ENCODE peak calls at places on chromosome 13, in nine cellular contexts. One of them, this sample, is unnamed.
A peak's percentile ranks its signal among the peaks of the same experiment; 100 is the strongest.

GRCh38 chr13:74450525-74450845 is 316.3 kb upstream of the KLF12 start:
- DNase-seq in HCEC 1CT: no peak
- DNase-seq in epithelial cell of esophagus: peak; percentile 92
- DNase-seq in hepatic stellate cell: no peak
- DNase-seq in AG08395: no peak
- DNase-seq in effector CD4-positive, alpha-beta T cell: no peak
- DNase-seq in fibroblast of lung: no peak
- DNase-seq in left ventricle myocardium inferior: no peak
- DNase-seq in activated CD4-positive, alpha-beta T cell treated with anti-CD3 and anti-CD28 coated beads, Interleukin-2, amount 50 U/mL, for 1 hour: no peak
- DNase-seq in this sample: no peak

GRCh38 chr13:67366533-67366932 is 136.4 kb upstream of the PCDH9 start:
- DNase-seq in left ventricle myocardium inferior: no peak
- DNase-seq in HCEC 1CT: peak; percentile 45
- DNase-seq in hepatic stellate cell: no peak
- DNase-seq in epithelial cell of esophagus: peak; percentile 40
- DNase-seq in AG08395: no peak
- DNase-seq in fibroblast of lung: peak; percentile 56
- DNase-seq in activated CD4-positive, alpha-beta T cell treated with anti-CD3 and anti-CD28 coated beads, Interleukin-2, amount 50 U/mL, for 1 hour: no peak
- DNase-seq in effector CD4-positive, alpha-beta T cell: no peak
- DNase-seq in this sample: no peak

GRCh38 chr13:114102521-114103288 is 29.7 kb downstream of the RASA3 start:
- DNase-seq in activated CD4-positive, alpha-beta T cell treated with anti-CD3 and anti-CD28 coated beads, Interleukin-2, amount 50 U/mL, for 1 hour: no peak
- DNase-seq in HCEC 1CT: no peak
- DNase-seq in fibroblast of lung: no peak
- DNase-seq in AG08395: no peak
- DNase-seq in left ventricle myocardium inferior: no peak
- DNase-seq in hepatic stellate cell: no peak
- DNase-seq in effector CD4-positive, alpha-beta T cell: no peak
- DNase-seq in epithelial cell of esophagus: no peak
- DNase-seq in this sample: no peak

GRCh38 chr13:33318037-33318436 is 32.5 kb upstream of the STARD13 start:
- DNase-seq in left ventricle myocardium inferior: no peak
- DNase-seq in fibroblast of lung: no peak
- DNase-seq in effector CD4-positive, alpha-beta T cell: no peak
- DNase-seq in activated CD4-positive, alpha-beta T cell treated with anti-CD3 and anti-CD28 coated beads, Interleukin-2, amount 50 U/mL, for 1 hour: no peak
- DNase-seq in AG08395: no peak
- DNase-seq in epithelial cell of esophagus: no peak
- DNase-seq in HCEC 1CT: peak; percentile 35
- DNase-seq in hepatic stellate cell: no peak
- DNase-seq in this sample: no peak

GRCh38 chr13:95288899-95289500 is 12.3 kb downstream of the ABCC4 start:
- DNase-seq in effector CD4-positive, alpha-beta T cell: no peak
- DNase-seq in left ventricle myocardium inferior: no peak
- DNase-seq in activated CD4-positive, alpha-beta T cell treated with anti-CD3 and anti-CD28 coated beads, Interleukin-2, amount 50 U/mL, for 1 hour: no peak
- DNase-seq in hepatic stellate cell: no peak
- DNase-seq in epithelial cell of esophagus: peak; percentile 50
- DNase-seq in HCEC 1CT: no peak
- DNase-seq in fibroblast of lung: no peak
- DNase-seq in AG08395: no peak
- DNase-seq in this sample: no peak

GRCh38 chr13:83941669-83942335 is 59.5 kb upstream of the SLITRK1 start:
- DNase-seq in left ventricle myocardium inferior: no peak
- DNase-seq in HCEC 1CT: no peak
- DNase-seq in fibroblast of lung: no peak
- DNase-seq in effector CD4-positive, alpha-beta T cell: no peak
- DNase-seq in epithelial cell of esophagus: peak; percentile 95
- DNase-seq in AG08395: no peak
- DNase-seq in hepatic stellate cell: no peak
- DNase-seq in activated CD4-positive, alpha-beta T cell treated with anti-CD3 and anti-CD28 coated beads, Interleukin-2, amount 50 U/mL, for 1 hour: no peak
- DNase-seq in this sample: no peak

GRCh38 chr13:23411220-23411619 is 22.3 kb downstream of the SACS start:
- DNase-seq in left ventricle myocardium inferior: no peak
- DNase-seq in HCEC 1CT: no peak
- DNase-seq in effector CD4-positive, alpha-beta T cell: no peak
- DNase-seq in epithelial cell of esophagus: no peak
- DNase-seq in AG08395: no peak
- DNase-seq in fibroblast of lung: no peak
- DNase-seq in activated CD4-positive, alpha-beta T cell treated with anti-CD3 and anti-CD28 coated beads, Interleukin-2, amount 50 U/mL, for 1 hour: no peak
- DNase-seq in hepatic stellate cell: no peak
- DNase-seq in this sample: no peak

GRCh38 chr13:40302351-40302750 is 364.1 kb downstream of the FOXO1 start:
- DNase-seq in fibroblast of lung: no peak
- DNase-seq in effector CD4-positive, alpha-beta T cell: no peak
- DNase-seq in hepatic stellate cell: no peak
- DNase-seq in epithelial cell of esophagus: no peak
- DNase-seq in activated CD4-positive, alpha-beta T cell treated with anti-CD3 and anti-CD28 coated beads, Interleukin-2, amount 50 U/mL, for 1 hour: no peak
- DNase-seq in HCEC 1CT: no peak
- DNase-seq in left ventricle myocardium inferior: no peak
- DNase-seq in AG08395: no peak
- DNase-seq in this sample: no peak

GRCh38 chr13:112205990-112206389 is 139.0 kb downstream of the SOX1 start:
- DNase-seq in left ventricle myocardium inferior: no peak
- DNase-seq in hepatic stellate cell: no peak
- DNase-seq in activated CD4-positive, alpha-beta T cell treated with anti-CD3 and anti-CD28 coated beads, Interleukin-2, amount 50 U/mL, for 1 hour: no peak
- DNase-seq in HCEC 1CT: no peak
- DNase-seq in epithelial cell of esophagus: no peak
- DNase-seq in fibroblast of lung: no peak
- DNase-seq in effector CD4-positive, alpha-beta T cell: no peak
- DNase-seq in AG08395: no peak
- DNase-seq in this sample: no peak

GRCh38 chr13:24148414-24149305 is 11.9 kb upstream of the SPATA13 start:
- DNase-seq in AG08395: peak; percentile 98
- DNase-seq in HCEC 1CT: peak; percentile 97
- DNase-seq in activated CD4-positive, alpha-beta T cell treated with anti-CD3 and anti-CD28 coated beads, Interleukin-2, amount 50 U/mL, for 1 hour: no peak
- DNase-seq in left ventricle myocardium inferior: no peak
- DNase-seq in effector CD4-positive, alpha-beta T cell: no peak
- DNase-seq in epithelial cell of esophagus: peak; percentile 97
- DNase-seq in fibroblast of lung: peak; percentile 97
- DNase-seq in hepatic stellate cell: peak; percentile 96
- DNase-seq in this sample: peak; percentile 95

GRCh38 chr13:97142452-97142851 is 79.7 kb upstream of the MBNL2 start:
- DNase-seq in HCEC 1CT: no peak
- DNase-seq in activated CD4-positive, alpha-beta T cell treated with anti-CD3 and anti-CD28 coated beads, Interleukin-2, amount 50 U/mL, for 1 hour: no peak
- DNase-seq in effector CD4-positive, alpha-beta T cell: no peak
- DNase-seq in AG08395: peak; percentile 49
- DNase-seq in hepatic stellate cell: no peak
- DNase-seq in epithelial cell of esophagus: no peak
- DNase-seq in fibroblast of lung: no peak
- DNase-seq in left ventricle myocardium inferior: peak; percentile 26
- DNase-seq in this sample: no peak

GRCh38 chr13:30159446-30159839 is 147.9 kb downstream of the KATNAL1 start:
- DNase-seq in left ventricle myocardium inferior: no peak
- DNase-seq in epithelial cell of esophagus: peak; percentile 50
- DNase-seq in activated CD4-positive, alpha-beta T cell treated with anti-CD3 and anti-CD28 coated beads, Interleukin-2, amount 50 U/mL, for 1 hour: no peak
- DNase-seq in fibroblast of lung: peak; percentile 26
- DNase-seq in AG08395: peak; percentile 82
- DNase-seq in hepatic stellate cell: peak; percentile 79
- DNase-seq in HCEC 1CT: peak; percentile 79
- DNase-seq in effector CD4-positive, alpha-beta T cell: no peak
- DNase-seq in this sample: peak; percentile 58

GRCh38 chr13:108705031-108705430 is 75.6 kb downstream of the MYO16 start:
- DNase-seq in epithelial cell of esophagus: peak; percentile 1
- DNase-seq in hepatic stellate cell: no peak
- DNase-seq in effector CD4-positive, alpha-beta T cell: no peak
- DNase-seq in HCEC 1CT: no peak
- DNase-seq in fibroblast of lung: no peak
- DNase-seq in left ventricle myocardium inferior: no peak
- DNase-seq in AG08395: no peak
- DNase-seq in activated CD4-positive, alpha-beta T cell treated with anti-CD3 and anti-CD28 coated beads, Interleukin-2, amount 50 U/mL, for 1 hour: no peak
- DNase-seq in this sample: no peak

GRCh38 chr13:49629947-49630346 is 1.6 kb downstream of the ARL11 start:
- DNase-seq in left ventricle myocardium inferior: no peak
- DNase-seq in fibroblast of lung: no peak
- DNase-seq in hepatic stellate cell: no peak
- DNase-seq in effector CD4-positive, alpha-beta T cell: no peak
- DNase-seq in activated CD4-positive, alpha-beta T cell treated with anti-CD3 and anti-CD28 coated beads, Interleukin-2, amount 50 U/mL, for 1 hour: no peak
- DNase-seq in AG08395: no peak
- DNase-seq in epithelial cell of esophagus: peak; percentile 8
- DNase-seq in HCEC 1CT: peak; percentile 11
- DNase-seq in this sample: no peak

GRCh38 chr13:59201836-59202235 is 961.9 kb downstream of the DIAPH3 start:
- DNase-seq in hepatic stellate cell: no peak
- DNase-seq in epithelial cell of esophagus: no peak
- DNase-seq in HCEC 1CT: no peak
- DNase-seq in left ventricle myocardium inferior: no peak
- DNase-seq in effector CD4-positive, alpha-beta T cell: no peak
- DNase-seq in activated CD4-positive, alpha-beta T cell treated with anti-CD3 and anti-CD28 coated beads, Interleukin-2, amount 50 U/mL, for 1 hour: no peak
- DNase-seq in AG08395: no peak
- DNase-seq in fibroblast of lung: peak; percentile 17
- DNase-seq in this sample: no peak

GRCh38 chr13:38223093-38223492 is 126.6 kb upstream of the UFM1 start:
- DNase-seq in effector CD4-positive, alpha-beta T cell: no peak
- DNase-seq in activated CD4-positive, alpha-beta T cell treated with anti-CD3 and anti-CD28 coated beads, Interleukin-2, amount 50 U/mL, for 1 hour: no peak
- DNase-seq in epithelial cell of esophagus: peak; percentile 38
- DNase-seq in AG08395: peak; percentile 2
- DNase-seq in hepatic stellate cell: peak; percentile 0
- DNase-seq in left ventricle myocardium inferior: no peak
- DNase-seq in fibroblast of lung: peak; percentile 29
- DNase-seq in HCEC 1CT: peak; percentile 63
- DNase-seq in this sample: peak; percentile 9

GRCh38 chr13:76836311-76836710 is 49.9 kb downstream of the KCTD12 start:
- DNase-seq in activated CD4-positive, alpha-beta T cell treated with anti-CD3 and anti-CD28 coated beads, Interleukin-2, amount 50 U/mL, for 1 hour: no peak
- DNase-seq in effector CD4-positive, alpha-beta T cell: no peak
- DNase-seq in epithelial cell of esophagus: no peak
- DNase-seq in HCEC 1CT: peak; percentile 79
- DNase-seq in fibroblast of lung: peak; percentile 76
- DNase-seq in hepatic stellate cell: no peak
- DNase-seq in left ventricle myocardium inferior: no peak
- DNase-seq in AG08395: no peak
- DNase-seq in this sample: no peak

GRCh38 chr13:102784501-102784900 is 10.9 kb upstream of the TEX30 start:
- DNase-seq in activated CD4-positive, alpha-beta T cell treated with anti-CD3 and anti-CD28 coated beads, Interleukin-2, amount 50 U/mL, for 1 hour: no peak
- DNase-seq in hepatic stellate cell: no peak
- DNase-seq in effector CD4-positive, alpha-beta T cell: no peak
- DNase-seq in epithelial cell of esophagus: no peak
- DNase-seq in fibroblast of lung: no peak
- DNase-seq in AG08395: no peak
- DNase-seq in HCEC 1CT: no peak
- DNase-seq in left ventricle myocardium inferior: no peak
- DNase-seq in this sample: no peak

GRCh38 chr13:61358599-61358998 is 57.0 kb downstream of the PCDH20 start:
- DNase-seq in HCEC 1CT: no peak
- DNase-seq in AG08395: no peak
- DNase-seq in epithelial cell of esophagus: no peak
- DNase-seq in activated CD4-positive, alpha-beta T cell treated with anti-CD3 and anti-CD28 coated beads, Interleukin-2, amount 50 U/mL, for 1 hour: no peak
- DNase-seq in fibroblast of lung: no peak
- DNase-seq in effector CD4-positive, alpha-beta T cell: no peak
- DNase-seq in hepatic stellate cell: no peak
- DNase-seq in left ventricle myocardium inferior: no peak
- DNase-seq in this sample: no peak

GRCh38 chr13:113305208-113305607 is 8.2 kb downstream of the LAMP1 start:
- DNase-seq in effector CD4-positive, alpha-beta T cell: no peak
- DNase-seq in AG08395: peak; percentile 59
- DNase-seq in left ventricle myocardium inferior: no peak
- DNase-seq in HCEC 1CT: peak; percentile 63
- DNase-seq in activated CD4-positive, alpha-beta T cell treated with anti-CD3 and anti-CD28 coated beads, Interleukin-2, amount 50 U/mL, for 1 hour: no peak
- DNase-seq in hepatic stellate cell: no peak
- DNase-seq in fibroblast of lung: peak; percentile 34
- DNase-seq in epithelial cell of esophagus: peak; percentile 98
- DNase-seq in this sample: no peak

GRCh38 chr13:31234729-31235128 is 35.0 kb downstream of the B3GLCT start:
- DNase-seq in AG08395: peak; percentile 7
- DNase-seq in HCEC 1CT: peak; percentile 2
- DNase-seq in activated CD4-positive, alpha-beta T cell treated with anti-CD3 and anti-CD28 coated beads, Interleukin-2, amount 50 U/mL, for 1 hour: no peak
- DNase-seq in effector CD4-positive, alpha-beta T cell: no peak
- DNase-seq in fibroblast of lung: no peak
- DNase-seq in epithelial cell of esophagus: peak; percentile 6
- DNase-seq in left ventricle myocardium inferior: no peak
- DNase-seq in hepatic stellate cell: peak; percentile 14
- DNase-seq in this sample: no peak

GRCh38 chr13:113834496-113835200 is 29.2 kb downstream of the GAS6 start:
- DNase-seq in AG08395: no peak
- DNase-seq in epithelial cell of esophagus: no peak
- DNase-seq in left ventricle myocardium inferior: peak; percentile 15
- DNase-seq in HCEC 1CT: no peak
- DNase-seq in hepatic stellate cell: no peak
- DNase-seq in effector CD4-positive, alpha-beta T cell: no peak
- DNase-seq in fibroblast of lung: no peak
- DNase-seq in activated CD4-positive, alpha-beta T cell treated with anti-CD3 and anti-CD28 coated beads, Interleukin-2, amount 50 U/mL, for 1 hour: no peak
- DNase-seq in this sample: no peak

GRCh38 chr13:34757441-34757840 is 184.6 kb upstream of the NBEA start:
- DNase-seq in HCEC 1CT: no peak
- DNase-seq in effector CD4-positive, alpha-beta T cell: no peak
- DNase-seq in AG08395: no peak
- DNase-seq in epithelial cell of esophagus: no peak
- DNase-seq in fibroblast of lung: peak; percentile 15
- DNase-seq in hepatic stellate cell: no peak
- DNase-seq in activated CD4-positive, alpha-beta T cell treated with anti-CD3 and anti-CD28 coated beads, Interleukin-2, amount 50 U/mL, for 1 hour: no peak
- DNase-seq in left ventricle myocardium inferior: no peak
- DNase-seq in this sample: no peak

GRCh38 chr13:97122381-97122996 is 99.6 kb upstream of the MBNL2 start:
- DNase-seq in fibroblast of lung: peak; percentile 66
- DNase-seq in effector CD4-positive, alpha-beta T cell: no peak
- DNase-seq in epithelial cell of esophagus: peak; percentile 84
- DNase-seq in HCEC 1CT: peak; percentile 85
- DNase-seq in activated CD4-positive, alpha-beta T cell treated with anti-CD3 and anti-CD28 coated beads, Interleukin-2, amount 50 U/mL, for 1 hour: no peak
- DNase-seq in hepatic stellate cell: no peak
- DNase-seq in AG08395: peak; percentile 53
- DNase-seq in left ventricle myocardium inferior: no peak
- DNase-seq in this sample: no peak

GRCh38 chr13:42266464-42266863 is 5.5 kb upstream of the AKAP11 start:
- DNase-seq in left ventricle myocardium inferior: no peak
- DNase-seq in effector CD4-positive, alpha-beta T cell: no peak
- DNase-seq in hepatic stellate cell: peak; percentile 11
- DNase-seq in HCEC 1CT: peak; percentile 74
- DNase-seq in AG08395: peak; percentile 17
- DNase-seq in epithelial cell of esophagus: no peak
- DNase-seq in fibroblast of lung: peak; percentile 74
- DNase-seq in activated CD4-positive, alpha-beta T cell treated with anti-CD3 and anti-CD28 coated beads, Interleukin-2, amount 50 U/mL, for 1 hour: no peak
- DNase-seq in this sample: peak; percentile 74

GRCh38 chr13:33112745-33113144 is 96.5 kb downstream of the KL start:
- DNase-seq in HCEC 1CT: no peak
- DNase-seq in effector CD4-positive, alpha-beta T cell: no peak
- DNase-seq in activated CD4-positive, alpha-beta T cell treated with anti-CD3 and anti-CD28 coated beads, Interleukin-2, amount 50 U/mL, for 1 hour: no peak
- DNase-seq in fibroblast of lung: peak; percentile 40
- DNase-seq in hepatic stellate cell: no peak
- DNase-seq in epithelial cell of esophagus: no peak
- DNase-seq in AG08395: peak; percentile 59
- DNase-seq in left ventricle myocardium inferior: no peak
- DNase-seq in this sample: no peak

GRCh38 chr13:51070005-51070649 is 40.9 kb downstream of the C13orf42 start:
- DNase-seq in effector CD4-positive, alpha-beta T cell: peak; percentile 67
- DNase-seq in hepatic stellate cell: peak; percentile 58
- DNase-seq in AG08395: peak; percentile 72
- DNase-seq in HCEC 1CT: peak; percentile 54
- DNase-seq in epithelial cell of esophagus: peak; percentile 81
- DNase-seq in fibroblast of lung: peak; percentile 82
- DNase-seq in activated CD4-positive, alpha-beta T cell treated with anti-CD3 and anti-CD28 coated beads, Interleukin-2, amount 50 U/mL, for 1 hour: peak; percentile 76
- DNase-seq in left ventricle myocardium inferior: peak; percentile 85
- DNase-seq in this sample: peak; percentile 63

GRCh38 chr13:47478985-47479384 is 522.1 kb downstream of the SUCLA2 start:
- DNase-seq in HCEC 1CT: no peak
- DNase-seq in AG08395: no peak
- DNase-seq in effector CD4-positive, alpha-beta T cell: no peak
- DNase-seq in fibroblast of lung: peak; percentile 48
- DNase-seq in epithelial cell of esophagus: peak; percentile 11
- DNase-seq in activated CD4-positive, alpha-beta T cell treated with anti-CD3 and anti-CD28 coated beads, Interleukin-2, amount 50 U/mL, for 1 hour: no peak
- DNase-seq in hepatic stellate cell: no peak
- DNase-seq in left ventricle myocardium inferior: peak; percentile 26
- DNase-seq in this sample: peak; percentile 53

GRCh38 chr13:62931901-62932883 is 1516.5 kb upstream of the PCDH20 start:
- DNase-seq in effector CD4-positive, alpha-beta T cell: no peak
- DNase-seq in fibroblast of lung: peak; percentile 52
- DNase-seq in AG08395: peak; percentile 7
- DNase-seq in epithelial cell of esophagus: no peak
- DNase-seq in activated CD4-positive, alpha-beta T cell treated with anti-CD3 and anti-CD28 coated beads, Interleukin-2, amount 50 U/mL, for 1 hour: no peak
- DNase-seq in left ventricle myocardium inferior: no peak
- DNase-seq in HCEC 1CT: no peak
- DNase-seq in hepatic stellate cell: no peak
- DNase-seq in this sample: peak; percentile 33

GRCh38 chr13:23500858-23501257 is 67.4 kb upstream of the SACS start:
- DNase-seq in AG08395: peak; percentile 70
- DNase-seq in fibroblast of lung: peak; percentile 89
- DNase-seq in activated CD4-positive, alpha-beta T cell treated with anti-CD3 and anti-CD28 coated beads, Interleukin-2, amount 50 U/mL, for 1 hour: no peak
- DNase-seq in epithelial cell of esophagus: peak; percentile 8
- DNase-seq in HCEC 1CT: peak; percentile 87
- DNase-seq in left ventricle myocardium inferior: no peak
- DNase-seq in hepatic stellate cell: peak; percentile 73
- DNase-seq in effector CD4-positive, alpha-beta T cell: no peak
- DNase-seq in this sample: peak; percentile 31

GRCh38 chr13:59533561-59534337 is 630.0 kb downstream of the DIAPH3 start:
- DNase-seq in hepatic stellate cell: no peak
- DNase-seq in AG08395: no peak
- DNase-seq in HCEC 1CT: no peak
- DNase-seq in epithelial cell of esophagus: peak; percentile 62
- DNase-seq in activated CD4-positive, alpha-beta T cell treated with anti-CD3 and anti-CD28 coated beads, Interleukin-2, amount 50 U/mL, for 1 hour: no peak
- DNase-seq in effector CD4-positive, alpha-beta T cell: no peak
- DNase-seq in fibroblast of lung: no peak
- DNase-seq in left ventricle myocardium inferior: no peak
- DNase-seq in this sample: no peak

This sample was measured in MG63.